ENCODE peak calls at places on chromosome 3, in four cellular contexts. S is stimulated activated naive B cell treated with anti-CD40 and anti-IgM and Interleukin-4, amounts not matched to agents 10 μg/mL and 1 μg/mL and 100 μg/mL, for 72 hours; B is CD8-positive, alpha-beta memory T cell; F is stimulated activated naive CD8-positive, alpha-beta T cell treated with anti-CD3 and anti-CD28 coated beads, Interleukin-15, Interleukin-2, amounts not matched to agents 100 U/mL and 50 U/mL, for 24 hours. R is an unnamed sample.

GRCh38 chr3:175066617-175067415 is 207.7 kb downstream of the NAALADL2 start:
- DNase-seq in S (no peak), B (no peak), F (no peak), R (no peak)

GRCh38 chr3:195104340-195104739 is 166.6 kb downstream of the XXYLT1 start:
- DNase-seq in S (no peak), B (no peak), F (no peak), R (no peak)

GRCh38 chr3:194671511-194671899 is 486 bp downstream of the LSG1 start:
- DNase-seq in S (no peak), B (no peak), F (no peak), R (no peak)

GRCh38 chr3:86792316-86792715 is 198.6 kb downstream of the VGLL3 start:
- DNase-seq in S (no peak), B (no peak), F (no peak), R (no peak)

GRCh38 chr3:135155228-135155627 is 360.2 kb downstream of the EPHB1 start:
- DNase-seq in S (no peak), B (no peak), F (no peak), R (no peak)

GRCh38 chr3:19293295-19293694 is 145.0 kb downstream of the KCNH8 start:
- DNase-seq in S (no peak), B (no peak), F (no peak), R (no peak)

GRCh38 chr3:55718956-55719355 is 231.8 kb upstream of the WNT5A start:
- DNase-seq in S (no peak), B (no peak), F (no peak), R (no peak)

GRCh38 chr3:53970656-53971055 is 79.0 kb upstream of the SELENOK start:
- DNase-seq in S (no peak), B (no peak), F (no peak), R (no peak)

GRCh38 chr3:90132220-90132619 is 1024.8 kb downstream of the EPHA3 start:
- DNase-seq in S (no peak), B (no peak), F (no peak), R (no peak)

GRCh38 chr3:53155763-53156162 is 5.2 kb upstream of the PRKCD start:
- DNase-seq in S (no peak), B (no peak), F (no peak), R (no peak)

GRCh38 chr3:39141211-39141995 is 12.0 kb downstream of the CSRNP1 start:
- DNase-seq in S (no peak), B (no peak), F (no peak), R (no peak)

GRCh38 chr3:52326976-52327375 is 10.9 kb downstream of the DNAH1 start:
- DNase-seq in S (no peak), B (no peak), F (no peak), R (no peak)

GRCh38 chr3:5463986-5464385 is 276.5 kb downstream of the EDEM1 start:
- DNase-seq in S (no peak), B (no peak), F (no peak), R (no peak)

GRCh38 chr3:123765475-123766166 is 118.5 kb downstream of the MYLK start:
- DNase-seq in S (no peak), B (no peak), F (no peak), R (no peak)

GRCh38 chr3:41893977-41894376 is 67.9 kb downstream of the ULK4 start:
- DNase-seq in S (no peak), B (no peak), F (no peak), R (no peak)

GRCh38 chr3:18030371-18030870 is 288.0 kb upstream of the TBC1D5 start:
- DNase-seq in S (no peak), B (no peak), F (no peak), R (no peak)

GRCh38 chr3:134059680-134060560 is 30.2 kb upstream of the SLCO2A1 start:
- DNase-seq in S (no peak), B (no peak), F (no peak), R (no peak)

GRCh38 chr3:188170461-188171459 is 16.8 kb downstream of the LPP start:
- DNase-seq in S (no peak), B (no peak), F (peak; percentile 38), R (peak; percentile 40)

GRCh38 chr3:63655519-63655918 is 3.0 kb downstream of the SNTN start:
- DNase-seq in S (no peak), B (no peak), F (no peak), R (no peak)

GRCh38 chr3:61847784-61848462 is 286.6 kb downstream of the PTPRG start:
- DNase-seq in S (no peak), B (no peak), F (no peak), R (no peak)

GRCh38 chr3:32391643-32392529 is at the start of gene CMTM7:
- DNase-seq in S (peak; percentile 62), B (peak; percentile 60), F (peak; percentile 71), R (peak; percentile 66)

GRCh38 chr3:144054766-144055165 is 83.1 kb downstream of the DIPK2A start:
- DNase-seq in S (no peak), B (no peak), F (no peak), R (no peak)

GRCh38 chr3:42118762-42119361 is 27.7 kb downstream of the TRAK1 start:
- DNase-seq in S (peak; percentile 12), B (no peak), F (peak; percentile 27), R (no peak)

GRCh38 chr3:123344175-123344908 is 104.5 kb downstream of the ADCY5 start:
- DNase-seq in S (no peak), B (no peak), F (no peak), R (no peak)

GRCh38 chr3:124258057-124258500 is 266.2 kb upstream of the ROPN1 start:
- DNase-seq in S (no peak), B (no peak), F (no peak), R (no peak)

GRCh38 chr3:11415099-11415498 is 142.9 kb downstream of the ATG7 start:
- DNase-seq in S (no peak), B (no peak), F (no peak), R (no peak)

GRCh38 chr3:125042725-125043406 is 12.9 kb downstream of the HEG1 start:
- DNase-seq in S (no peak), B (no peak), F (no peak), R (no peak)

GRCh38 chr3:52396907-52397591 is 47.9 kb downstream of the SEMA3G start:
- DNase-seq in S (no peak), B (no peak), F (no peak), R (no peak)

GRCh38 chr3:126835472-126836219 is 131.6 kb downstream of the CHCHD6 start:
- DNase-seq in S (no peak), B (no peak), F (no peak), R (no peak)

GRCh38 chr3:35664460-35664919 is 25.2 kb downstream of the ARPP21 start:
- DNase-seq in S (no peak), B (no peak), F (no peak), R (no peak)

GRCh38 chr3:191762323-191762960 is 301.5 kb downstream of the PYDC2 start:
- DNase-seq in S (no peak), B (no peak), F (no peak), R (no peak)

GRCh38 chr3:142180761-142181362 is 31.5 kb upstream of the TFDP2 start:
- DNase-seq in S (no peak), B (peak; percentile 6), F (peak; percentile 17), R (peak; percentile 12)

GRCh38 chr3:83738202-83738601 is 1220.6 kb upstream of the CADM2 start:
- DNase-seq in S (no peak), B (no peak), F (no peak), R (no peak)

GRCh38 chr3:22450785-22451400 is 699.9 kb upstream of the ZNF385D start:
- DNase-seq in S (no peak), B (no peak), F (no peak), R (no peak)

GRCh38 chr3:114827495-114827894 is 319.6 kb downstream of the ZBTB20 start:
- DNase-seq in S (no peak), B (no peak), F (no peak), R (no peak)

GRCh38 chr3:1262246-1262645 is 169.4 kb downstream of the CNTN6 start:
- DNase-seq in S (no peak), B (no peak), F (no peak), R (no peak)

GRCh38 chr3:94459167-94459566 is 396.3 kb downstream of the NSUN3 start:
- DNase-seq in S (no peak), B (no peak), F (no peak), R (no peak)

GRCh38 chr3:137100326-137100725 is 142.5 kb downstream of the IL20RB start:
- DNase-seq in S (no peak), B (no peak), F (no peak), R (no peak)

GRCh38 chr3:160477750-160478149 is 28.2 kb upstream of the TRIM59 start:
- DNase-seq in S (no peak), B (no peak), F (no peak), R (no peak)

GRCh38 chr3:72727207-72727606 is 121.0 kb downstream of the SHQ1 start:
- DNase-seq in S (no peak), B (no peak), F (no peak), R (no peak)